ENCODE peak calls at places on chromosomes 2 and 18, in five cellular contexts. P is IMR-90, G is HepG2, D is A549, J is K562. W is an unnamed sample.
A peak's percentile ranks its signal among the peaks of the same experiment; 100 is the strongest.

GRCh38 chr2:96808176-96808837 is 7.8 kb upstream of the CNNM3 start:
- DNase-seq in P (no peak), G (no peak), D (no peak), J (no peak), W (no peak)

GRCh38 chr2:74201596-74201995 is 3.2 kb downstream of the MTHFD2 start:
- DNase-seq in P (peak; percentile 66), G (no peak), D (no peak), J (no peak), W (no peak)

GRCh38 chr2:168632733-168633132 is 169.7 kb upstream of the NOSTRIN start:
- DNase-seq in P (peak; percentile 59), G (no peak), D (no peak), J (peak; percentile 38), W (no peak)

GRCh38 chr2:98749053-98749450 is 18.1 kb upstream of the MGAT4A start:
- DNase-seq in P (no peak), G (no peak), D (no peak), J (no peak), W (no peak)

GRCh38 chr2:141660232-141660631 is 470.6 kb downstream of the LRP1B start:
- DNase-seq in P (no peak), G (no peak), D (no peak), J (no peak), W (no peak)

GRCh38 chr2:38682008-38682575 is 16.2 kb downstream of the GALM start:
- DNase-seq in P (no peak), G (no peak), D (no peak), J (no peak), W (no peak)

GRCh38 chr2:177119099-177119498 is 93.5 kb upstream of the HNRNPA3 start:
- DNase-seq in P (no peak), G (no peak), D (no peak), J (no peak), W (no peak)

GRCh38 chr18:58213445-58213844 is 169.4 kb downstream of the NEDD4L start:
- DNase-seq in P (peak; percentile 93), G (no peak), D (no peak), J (no peak), W (no peak)

GRCh38 chr2:161172901-161173540 is 12.8 kb downstream of the TANK start:
- DNase-seq in P (no peak), G (no peak), D (no peak), J (peak; percentile 90), W (no peak)

GRCh38 chr18:56647071-56647470 is 4.1 kb upstream of the WDR7 start:
- DNase-seq in P (no peak), G (no peak), D (no peak), J (no peak), W (no peak)

GRCh38 chr2:206850369-206850768 is 85.0 kb downstream of the FASTKD2 start:
- DNase-seq in P (no peak), G (no peak), D (no peak), J (no peak), W (no peak)

GRCh38 chr2:237264480-237265219 is 149.3 kb downstream of the COL6A3 start:
- DNase-seq in P (peak; percentile 95), G (no peak), D (no peak), J (no peak), W (no peak)

GRCh38 chr2:88281302-88282217 is 111.4 kb downstream of the THNSL2 start:
- DNase-seq in P (no peak), G (no peak), D (no peak), J (no peak), W (no peak)

GRCh38 chr2:148021059-148021985 is at the start of gene MBD5:
- DNase-seq in P (peak; percentile 58), G (peak; percentile 35), D (peak; percentile 37), J (peak; percentile 29), W (peak; percentile 62)

GRCh38 chr18:43080671-43081070 is 34.8 kb downstream of the RIT2 start:
- DNase-seq in P (no peak), G (no peak), D (no peak), J (no peak), W (no peak)

GRCh38 chr2:111965062-111965461 is 66.7 kb downstream of the MERTK start:
- DNase-seq in P (no peak), G (no peak), D (no peak), J (no peak), W (no peak)

GRCh38 chr2:170013802-170014551 is 164.0 kb upstream of the MYO3B start:
- DNase-seq in P (peak; percentile 10), G (no peak), D (no peak), J (peak; percentile 93), W (no peak)

GRCh38 chr2:180291060-180291459 is 284.0 kb upstream of the CWC22 start:
- DNase-seq in P (peak; percentile 60), G (no peak), D (peak; percentile 16), J (no peak), W (no peak)

GRCh38 chr2:204705243-204705971 is 160.1 kb downstream of the PARD3B start:
- DNase-seq in P (peak; percentile 64), G (no peak), D (no peak), J (peak; percentile 8), W (no peak)

GRCh38 chr2:239402666-239403065 is 1.8 kb upstream of the HDAC4 start:
- DNase-seq in P (no peak), G (no peak), D (no peak), J (no peak), W (no peak)

GRCh38 chr18:12904012-12904516 is 20.0 kb upstream of the PTPN2 start:
- DNase-seq in P (no peak), G (no peak), D (no peak), J (peak; percentile 72), W (no peak)

GRCh38 chr2:2641541-2642410 is 310.7 kb upstream of the MYT1L start:
- DNase-seq in P (no peak), G (peak; percentile 39), D (no peak), J (no peak), W (no peak)

GRCh38 chr2:14303366-14304115 is 329.0 kb upstream of the LRATD1 start:
- DNase-seq in P (no peak), G (no peak), D (no peak), J (no peak), W (no peak)

GRCh38 chr2:218713922-218714321 is 3.3 kb downstream of the TTLL4 start:
- DNase-seq in P (no peak), G (no peak), D (no peak), J (no peak), W (no peak)

GRCh38 chr18:52337286-52337685 is 2.7 kb upstream of the DCC start:
- DNase-seq in P (peak; percentile 61), G (no peak), D (peak; percentile 1), J (no peak), W (no peak)

GRCh38 chr2:127901339-127902072 is 15.8 kb upstream of the AMMECR1L start:
- DNase-seq in P (peak; percentile 30), G (no peak), D (no peak), J (no peak), W (no peak)

GRCh38 chr2:3073721-3074120 is 303.9 kb downstream of the EIPR1 start:
- DNase-seq in P (no peak), G (no peak), D (no peak), J (no peak), W (no peak)

GRCh38 chr2:65431417-65432226 is 777 bp downstream of the SPRED2 start:
- DNase-seq in P (peak; percentile 33), G (peak; percentile 37), D (peak; percentile 49), J (peak; percentile 41), W (peak; percentile 65)

GRCh38 chr2:196287977-196288538 is 116.7 kb upstream of the STK17B start:
- DNase-seq in P (no peak), G (no peak), D (no peak), J (no peak), W (no peak)

GRCh38 chr2:196284901-196285589 is 113.7 kb upstream of the STK17B start:
- DNase-seq in P (no peak), G (no peak), D (no peak), J (no peak), W (no peak)

GRCh38 chr2:196287541-196287940 is 116.2 kb upstream of the STK17B start:
- DNase-seq in P (no peak), G (no peak), D (no peak), J (no peak), W (no peak)

GRCh38 chr2:196286821-196287220 is 115.4 kb upstream of the STK17B start:
- DNase-seq in P (no peak), G (no peak), D (no peak), J (no peak), W (no peak)

GRCh38 chr2:196284033-196284844 is 112.9 kb upstream of the STK17B start:
- DNase-seq in P (no peak), G (no peak), D (no peak), J (no peak), W (no peak)
- TF ChIP-seq MAFK in P (no peak), G (no peak), D (no peak), J (no peak), W (no peak)

GRCh38 chr2:41925009-41925408 is 122.8 kb upstream of the PKDCC start:
- DNase-seq in P (no peak), G (no peak), D (no peak), J (no peak), W (no peak)

GRCh38 chr2:41930807-41931566 is 116.8 kb upstream of the PKDCC start:
- DNase-seq in P (no peak), G (no peak), D (peak; percentile 95), J (no peak), W (no peak)

GRCh38 chr2:41926614-41927580 is 120.9 kb upstream of the PKDCC start:
- DNase-seq in P (no peak), G (no peak), D (no peak), J (no peak), W (no peak)

GRCh38 chr2:41927581-41928260 is 120.1 kb upstream of the PKDCC start:
- DNase-seq in P (no peak), G (no peak), D (no peak), J (no peak), W (no peak)

DNA sequence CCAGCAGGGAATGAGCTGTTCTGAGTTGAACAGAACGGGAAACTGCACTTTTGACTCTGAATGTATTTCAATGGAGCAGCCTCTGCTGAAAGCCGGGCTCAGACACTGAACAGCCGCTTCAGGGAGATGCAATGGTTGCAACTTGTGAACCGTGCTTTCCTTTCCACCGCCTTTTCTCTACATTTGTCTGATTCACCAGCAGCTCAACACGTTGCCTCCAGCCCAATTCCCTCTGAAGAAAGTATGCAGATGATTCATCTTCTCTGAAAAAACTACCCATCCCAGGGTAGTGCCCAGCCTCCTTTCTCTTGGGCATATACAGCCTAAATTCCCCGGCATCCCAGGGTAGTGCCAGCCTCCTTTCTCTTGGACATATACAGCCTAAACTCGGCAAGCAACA is 119.2 kb upstream of the PKDCC start:
- DNase-seq in P (peak; percentile 80), G (no peak), D (peak; percentile 72), J (no peak), W (no peak)
- TF ChIP-seq MAFK in P (peak; percentile 7), G (no peak), D (no peak), J (no peak), W (no peak)

GRCh38 chr2:162424816-162425215 is 80.9 kb downstream of the GCA start:
- DNase-seq in P (no peak), G (no peak), D (no peak), J (no peak), W (no peak)
- TF ChIP-seq MAFK in P (no peak), G (no peak), D (no peak), J (no peak), W (no peak)

DNA sequence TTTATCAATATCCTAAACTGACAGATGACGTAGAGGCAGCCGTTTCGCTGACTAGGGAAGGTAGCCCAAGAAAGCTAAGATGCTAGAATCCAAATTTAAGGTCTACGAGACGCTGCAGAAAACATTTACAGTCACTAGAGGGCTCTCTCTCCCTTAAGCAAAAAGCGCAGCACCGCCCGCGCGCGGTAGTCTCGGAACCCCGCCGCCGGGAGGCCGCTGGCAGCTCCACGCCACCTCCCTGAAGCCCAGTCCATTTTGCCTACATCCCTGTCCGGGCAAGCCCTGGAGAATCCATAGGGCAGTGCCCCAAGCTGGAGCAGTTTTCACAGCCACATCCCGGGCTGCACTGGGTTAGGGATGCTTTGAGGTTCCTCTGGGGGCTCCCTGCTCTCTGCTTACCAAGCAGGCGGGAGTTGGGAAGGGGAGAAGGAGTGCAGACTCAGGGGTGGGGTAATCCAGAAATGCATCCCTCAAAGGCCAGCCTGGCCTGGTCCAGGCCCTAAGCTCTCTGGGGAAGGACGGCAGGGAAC is 1.5 kb upstream of the DPYSL5 start:
- DNase-seq in P (peak; percentile 69), G (peak; percentile 61), D (peak; percentile 90), J (peak; percentile 71), W (no peak)
- TF ChIP-seq MAFK in P (no peak), G (no peak), D (peak; percentile 26), J (no peak), W (no peak)